ENCODE peak calls at places on chromosomes 6 and 20, in eight cellular contexts. T is HCT116, A is H1, D is A549, E is sigmoid colon, W is K562, J is GM12892, G is IMR-90. H is an unnamed sample.

GRCh38 chr20:61520761-61521460 is 268.9 kb downstream of the CDH4 start:
- DNase-seq in W (peak; percentile 34), J (no peak), T (no peak), A (no peak), E (no peak), D (no peak), G (peak; percentile 89), H (peak; percentile 61)

GRCh38 chr6:117165921-117166499 is 99.3 kb upstream of the VGLL2 start:
- DNase-seq in A (no peak), D (no peak), J (no peak), W (no peak), T (no peak), E (no peak), G (no peak), H (no peak)

GRCh38 chr6:209432-210103 is 82.7 kb upstream of the DUSP22 start:
- DNase-seq in T (no peak), E (no peak), A (no peak), J (peak; percentile 65), G (no peak), W (peak; percentile 26), D (no peak), H (no peak)

GRCh38 chr6:149060985-149061760 is 256.3 kb upstream of the TAB2 start:
- DNase-seq in E (no peak), G (peak; percentile 70), J (no peak), T (no peak), D (peak; percentile 49), W (no peak), A (no peak), H (no peak)

GRCh38 chr20:63635431-63636141 is 8.7 kb upstream of the GMEB2 start:
- DNase-seq in D (no peak), T (no peak), J (no peak), W (no peak), E (no peak), A (no peak), G (no peak), H (no peak)

GRCh38 chr20:46708172-46708860 is 1.1 kb upstream of the SLC2A10 start:
- DNase-seq in T (no peak), J (no peak), A (no peak), D (peak; percentile 20), W (peak; percentile 28), G (no peak), E (no peak), H (no peak)

GRCh38 chr6:107491059-107491609 is 1.2 kb downstream of the SOBP start:
- DNase-seq in T (no peak), D (peak; percentile 3), W (no peak), A (no peak), E (peak; percentile 91), J (peak; percentile 14), G (peak; percentile 20), H (no peak)

GRCh38 chr6:153616506-153616905 is 422.5 kb upstream of the OPRM1 start:
- DNase-seq in J (no peak), G (no peak), D (no peak), A (peak; percentile 33), E (no peak), W (no peak), T (no peak), H (no peak)

GRCh38 chr6:72861935-72862432 is 240.1 kb downstream of the KCNQ5 start:
- DNase-seq in A (no peak), W (no peak), D (no peak), J (no peak), G (peak; percentile 57), E (no peak), T (no peak), H (peak; percentile 12)

GRCh38 chr20:8320306-8320705 is 188.2 kb downstream of the PLCB1 start:
- DNase-seq in A (no peak), E (no peak), G (no peak), T (no peak), D (no peak), W (no peak), J (no peak), H (no peak)

GRCh38 chr6:74574794-74575193 is 631.1 kb downstream of the COL12A1 start:
- DNase-seq in G (peak; percentile 58), W (peak; percentile 2), A (no peak), T (peak; percentile 24), J (no peak), E (no peak), D (peak; percentile 50), H (no peak)

GRCh38 chr6:25094726-25095125 is 159.0 kb upstream of the RIPOR2 start:
- DNase-seq in J (no peak), G (no peak), W (no peak), D (no peak), T (no peak), E (no peak), A (no peak), H (no peak)

GRCh38 chr6:153092082-153093013 is 38.7 kb downstream of the RGS17 start:
- DNase-seq in G (peak; percentile 95), J (no peak), T (peak; percentile 48), A (no peak), E (no peak), D (peak; percentile 28), W (no peak), H (no peak)

GRCh38 chr6:7406743-7407142 is 17.1 kb downstream of the RIOK1 start:
- DNase-seq in A (no peak), G (peak; percentile 56), E (no peak), T (no peak), J (no peak), D (no peak), W (no peak), H (no peak)

GRCh38 chr20:33203444-33203843 is 13.7 kb upstream of the BPIFA3 start:
- DNase-seq in T (no peak), J (no peak), W (no peak), G (no peak), D (no peak), E (no peak), A (no peak), H (no peak)

GRCh38 chr20:32537657-32538525 is 47.2 kb downstream of the NOL4L start:
- DNase-seq in W (peak; percentile 90), D (no peak), A (no peak), T (no peak), E (no peak), G (no peak), J (no peak), H (no peak)

GRCh38 chr20:59668926-59669325 is 64.6 kb downstream of the PHACTR3 start:
- DNase-seq in J (no peak), E (no peak), T (no peak), W (no peak), G (no peak), A (no peak), D (no peak), H (no peak)

GRCh38 chr20:35702051-35702823 is 3.0 kb downstream of the ROMO1 start:
- DNase-seq in T (no peak), E (peak; percentile 46), G (peak; percentile 79), W (no peak), J (no peak), D (no peak), A (no peak), H (no peak)

GRCh38 chr20:22582960-22583772 is 1.2 kb downstream of the FOXA2 start:
- DNase-seq in D (peak; percentile 44), A (no peak), W (no peak), J (no peak), G (no peak), T (no peak), E (no peak), H (no peak)

GRCh38 chr6:132334517-132334876 is 66.8 kb downstream of the MOXD1 start:
- DNase-seq in J (no peak), A (no peak), T (no peak), E (no peak), G (no peak), D (no peak), W (no peak), H (no peak)
- TF ChIP-seq POLR2A in J (no peak), A (no peak), T (no peak), E (no peak), G (no peak), D (no peak), W (no peak), H (no peak)

DNA sequence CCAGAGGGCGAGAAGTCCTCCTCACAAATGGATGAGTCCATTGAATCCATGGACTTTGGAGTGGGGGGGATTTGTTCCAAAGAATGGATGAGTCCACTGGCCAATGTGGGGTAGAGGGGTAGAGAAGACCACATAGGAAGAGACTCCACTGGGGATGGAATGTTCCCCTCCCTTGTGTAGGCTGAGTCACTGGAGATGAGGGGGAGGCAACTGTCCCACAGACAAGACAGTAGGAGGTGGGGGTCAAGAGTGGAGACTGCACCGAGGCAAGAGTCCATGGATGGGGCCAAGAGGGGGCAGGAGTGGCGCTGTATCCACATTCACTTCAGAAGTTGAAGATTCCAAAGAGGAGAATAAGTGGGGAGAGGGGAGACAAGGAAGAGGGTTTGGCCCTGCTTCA is 4.4 kb downstream of the EGFL8 start:
- DNase-seq in T (no peak), E (no peak), D (no peak), W (peak; percentile 82), A (no peak), G (peak; percentile 12), J (no peak), H (no peak)
- TF ChIP-seq POLR2A in T (no peak), E (no peak), D (no peak), W (peak; percentile 63), A (no peak), G (no peak), J (no peak), H (no peak)

GRCh38 chr6:81938014-81938761 is 185.7 kb upstream of the TENT5A start:
- DNase-seq in D (peak; percentile 70), T (peak; percentile 96), G (peak; percentile 96), E (no peak), J (no peak), W (peak; percentile 84), A (no peak), H (peak; percentile 5)
- TF ChIP-seq POLR2A in D (no peak), T (no peak), G (no peak), E (no peak), J (no peak), W (peak; percentile 44), A (no peak), H (no peak)

GRCh38 chr20:17873410-17874270 is 95.0 kb downstream of the SNX5 start:
- DNase-seq in G (peak; percentile 96), E (peak; percentile 97), T (peak; percentile 57), A (no peak), W (no peak), D (peak; percentile 68), J (no peak), H (peak; percentile 83)

GRCh38 chr20:17875981-17876385 is 92.6 kb downstream of the SNX5 start:
- DNase-seq in D (no peak), A (no peak), E (peak; percentile 67), G (no peak), T (no peak), J (no peak), W (no peak), H (no peak)

GRCh38 chr20:17872920-17873319 is 95.7 kb downstream of the SNX5 start:
- DNase-seq in T (no peak), W (no peak), J (no peak), G (no peak), E (peak; percentile 58), A (no peak), D (no peak), H (no peak)

GRCh38 chr20:17875106-17875980 is 93.3 kb downstream of the SNX5 start:
- DNase-seq in G (peak; percentile 55), T (no peak), D (peak; percentile 69), E (peak; percentile 95), J (no peak), A (no peak), W (no peak), H (no peak)

GRCh38 chr20:17874271-17875105 is 94.1 kb downstream of the SNX5 start:
- DNase-seq in J (no peak), D (no peak), G (no peak), W (no peak), E (no peak), A (no peak), T (no peak), H (no peak)
- TF ChIP-seq POLR2A in J (no peak), D (no peak), G (no peak), W (no peak), E (no peak), A (no peak), T (no peak), H (no peak)

GRCh38 chr20:50592282-50593004 is 82.3 kb downstream of the PTPN1 start:
- DNase-seq in A (no peak), J (no peak), W (no peak), T (no peak), D (no peak), G (no peak), E (peak; percentile 80), H (no peak)
- TF ChIP-seq POLR2A in A (no peak), J (no peak), W (no peak), T (no peak), D (no peak), G (no peak), E (no peak), H (no peak)

H was measured in H54.